ENCODE peak calls at places on chromosome 6, in five cellular contexts. One of them, this sample, is unnamed.

GRCh38 chr6:34341481-34341971 is 50.9 kb downstream of the NUDT3 start:
- DNase-seq in K562: no peak
- DNase-seq in GM12878: no peak
- DNase-seq in H1: no peak
- DNase-seq in HepG2: no peak
- DNase-seq in this sample: no peak

GRCh38 chr6:136547336-136547735 is 2.9 kb downstream of the MAP7 start:
- DNase-seq in GM12878: no peak
- DNase-seq in HepG2: no peak
- DNase-seq in K562: peak
- DNase-seq in H1: no peak
- DNase-seq in this sample: peak

GRCh38 chr6:123489589-123489988 is 147.2 kb downstream of the TRDN start:
- DNase-seq in GM12878: no peak
- DNase-seq in H1: no peak
- DNase-seq in HepG2: no peak
- DNase-seq in K562: no peak
- DNase-seq in this sample: no peak

GRCh38 chr6:153525998-153526397 is 394.9 kb upstream of the RGS17 start:
- DNase-seq in GM12878: no peak
- DNase-seq in HepG2: no peak
- DNase-seq in H1: no peak
- DNase-seq in K562: no peak
- DNase-seq in this sample: no peak

GRCh38 chr6:113595921-113596376 is 261.2 kb upstream of the MARCKS start:
- DNase-seq in GM12878: no peak
- DNase-seq in K562: no peak
- DNase-seq in HepG2: no peak
- DNase-seq in H1: no peak
- DNase-seq in this sample: no peak

GRCh38 chr6:34047913-34048867 is 97.7 kb downstream of the GRM4 start:
- DNase-seq in HepG2: no peak
- DNase-seq in GM12878: no peak
- DNase-seq in K562: no peak
- DNase-seq in H1: no peak
- DNase-seq in this sample: no peak

GRCh38 chr6:53347250-53347920 is 1.4 kb downstream of the ELOVL5 start:
- DNase-seq in HepG2: no peak
- DNase-seq in H1: no peak
- DNase-seq in GM12878: no peak
- DNase-seq in K562: peak
- DNase-seq in this sample: no peak

GRCh38 chr6:3808759-3809514 is 40.2 kb upstream of the FAM50B start:
- DNase-seq in H1: no peak
- DNase-seq in HepG2: peak
- DNase-seq in K562: no peak
- DNase-seq in GM12878: no peak
- DNase-seq in this sample: no peak

GRCh38 chr6:2970034-2970685 is 1.2 kb downstream of the SERPINB6 start:
- DNase-seq in HepG2: no peak
- DNase-seq in H1: no peak
- DNase-seq in GM12878: no peak
- DNase-seq in K562: peak
- DNase-seq in this sample: peak

GRCh38 chr6:40661726-40662125 is 74.6 kb upstream of the LRFN2 start:
- DNase-seq in K562: no peak
- DNase-seq in GM12878: no peak
- DNase-seq in H1: no peak
- DNase-seq in HepG2: no peak
- DNase-seq in this sample: no peak

GRCh38 chr6:33508935-33509926 is 54.9 kb downstream of the ZBTB9 start:
- DNase-seq in H1: peak
- DNase-seq in K562: peak
- DNase-seq in HepG2: no peak
- DNase-seq in GM12878: no peak
- DNase-seq in this sample: no peak

GRCh38 chr6:158322400-158322723 is 10.1 kb downstream of the TULP4 start:
- DNase-seq in GM12878: no peak
- DNase-seq in H1: no peak
- DNase-seq in K562: no peak
- DNase-seq in HepG2: no peak
- DNase-seq in this sample: no peak

GRCh38 chr6:2827112-2827511 is 14.6 kb downstream of the SERPINB1 start:
- DNase-seq in GM12878: no peak
- DNase-seq in H1: no peak
- DNase-seq in HepG2: no peak
- DNase-seq in K562: no peak
- DNase-seq in this sample: no peak

GRCh38 chr6:52213127-52213526 is 27.0 kb downstream of the IL17A start:
- DNase-seq in K562: no peak
- DNase-seq in HepG2: peak
- DNase-seq in GM12878: no peak
- DNase-seq in H1: no peak
- DNase-seq in this sample: no peak

GRCh38 chr6:63440057-63440456 is 120.3 kb upstream of the LGSN start:
- DNase-seq in H1: no peak
- DNase-seq in K562: no peak
- DNase-seq in GM12878: no peak
- DNase-seq in HepG2: no peak
- DNase-seq in this sample: no peak

GRCh38 chr6:63496388-63496804 is 75.9 kb upstream of the LOC128125822 start:
- DNase-seq in K562: no peak
- DNase-seq in GM12878: no peak
- DNase-seq in HepG2: peak
- DNase-seq in H1: no peak
- DNase-seq in this sample: no peak

GRCh38 chr6:34657307-34657978 is 39.1 kb downstream of the ILRUN start:
- DNase-seq in H1: no peak
- DNase-seq in GM12878: no peak
- DNase-seq in HepG2: peak
- DNase-seq in K562: peak
- DNase-seq in this sample: no peak

GRCh38 chr6:154127638-154128037 is 88.6 kb downstream of the OPRM1 start:
- DNase-seq in H1: no peak
- DNase-seq in K562: no peak
- DNase-seq in HepG2: no peak
- DNase-seq in GM12878: no peak
- DNase-seq in this sample: peak

GRCh38 chr6:35327349-35328027 is 14.9 kb upstream of the PPARD start:
- DNase-seq in H1: peak
- DNase-seq in K562: peak
- DNase-seq in HepG2: peak
- DNase-seq in GM12878: no peak
- DNase-seq in this sample: peak

GRCh38 chr6:89122625-89123024 is 4.8 kb upstream of the SRSF12 start:
- DNase-seq in HepG2: peak
- DNase-seq in GM12878: no peak
- DNase-seq in H1: no peak
- DNase-seq in K562: no peak
- DNase-seq in this sample: peak

GRCh38 chr6:15026832-15027231 is 219.0 kb upstream of the JARID2 start:
- DNase-seq in H1: no peak
- DNase-seq in K562: no peak
- DNase-seq in HepG2: peak
- DNase-seq in GM12878: no peak
- DNase-seq in this sample: peak

GRCh38 chr6:157116420-157116819 is 206.9 kb downstream of the TMEM242 start:
- DNase-seq in H1: no peak
- DNase-seq in HepG2: no peak
- DNase-seq in GM12878: no peak
- DNase-seq in K562: no peak
- DNase-seq in this sample: peak

GRCh38 chr6:161242779-161243693 is 30.8 kb downstream of the AGPAT4 start:
- DNase-seq in H1: peak
- DNase-seq in GM12878: no peak
- DNase-seq in K562: no peak
- DNase-seq in HepG2: no peak
- DNase-seq in this sample: no peak

GRCh38 chr6:1667012-1667804 is 57.5 kb downstream of the FOXC1 start:
- DNase-seq in GM12878: no peak
- DNase-seq in H1: no peak
- DNase-seq in K562: no peak
- DNase-seq in HepG2: no peak
- DNase-seq in this sample: peak

GRCh38 chr6:148565931-148566663 is 180.7 kb upstream of the UST start:
- DNase-seq in GM12878: no peak
- DNase-seq in HepG2: no peak
- DNase-seq in H1: no peak
- DNase-seq in K562: peak
- DNase-seq in this sample: no peak

GRCh38 chr6:147170269-147170668 is 33.9 kb upstream of the STXBP5 start:
- DNase-seq in H1: no peak
- DNase-seq in HepG2: no peak
- DNase-seq in GM12878: no peak
- DNase-seq in K562: no peak
- DNase-seq in this sample: no peak

GRCh38 chr6:156977527-156978291 is 200.5 kb downstream of the ARID1B start:
- DNase-seq in HepG2: no peak
- DNase-seq in H1: no peak
- DNase-seq in GM12878: no peak
- DNase-seq in K562: no peak
- DNase-seq in this sample: no peak

GRCh38 chr6:56235245-56235644 is 12.1 kb downstream of the COL21A1 start:
- DNase-seq in HepG2: no peak
- DNase-seq in K562: no peak
- DNase-seq in GM12878: no peak
- DNase-seq in H1: no peak
- DNase-seq in this sample: no peak

GRCh38 chr6:16583151-16583762 is 178.0 kb downstream of the ATXN1 start:
- DNase-seq in K562: no peak
- DNase-seq in HepG2: no peak
- DNase-seq in H1: no peak
- DNase-seq in GM12878: no peak
- DNase-seq in this sample: no peak
- TF ChIP-seq GABPA in K562: no peak
- TF ChIP-seq GABPA in HepG2: no peak
- TF ChIP-seq GABPA in H1: no peak
- TF ChIP-seq GABPA in GM12878: no peak
- TF ChIP-seq GABPA in this sample: no peak

GRCh38 chr6:6714498-6715360 is 126.2 kb downstream of the LY86 start:
- DNase-seq in GM12878: no peak
- DNase-seq in K562: no peak
- DNase-seq in HepG2: no peak
- DNase-seq in H1: no peak
- DNase-seq in this sample: no peak

GRCh38 chr6:6711832-6712231 is 123.3 kb downstream of the LY86 start:
- DNase-seq in H1: no peak
- DNase-seq in GM12878: peak
- DNase-seq in HepG2: no peak
- DNase-seq in K562: peak
- DNase-seq in this sample: no peak

GRCh38 chr6:6713660-6714446 is 125.3 kb downstream of the LY86 start:
- DNase-seq in GM12878: no peak
- DNase-seq in H1: no peak
- DNase-seq in HepG2: no peak
- DNase-seq in K562: no peak
- DNase-seq in this sample: peak

GRCh38 chr6:6712258-6712978 is 123.9 kb downstream of the LY86 start:
- DNase-seq in H1: no peak
- DNase-seq in GM12878: no peak
- DNase-seq in K562: peak
- DNase-seq in HepG2: peak
- DNase-seq in this sample: no peak

DNA sequence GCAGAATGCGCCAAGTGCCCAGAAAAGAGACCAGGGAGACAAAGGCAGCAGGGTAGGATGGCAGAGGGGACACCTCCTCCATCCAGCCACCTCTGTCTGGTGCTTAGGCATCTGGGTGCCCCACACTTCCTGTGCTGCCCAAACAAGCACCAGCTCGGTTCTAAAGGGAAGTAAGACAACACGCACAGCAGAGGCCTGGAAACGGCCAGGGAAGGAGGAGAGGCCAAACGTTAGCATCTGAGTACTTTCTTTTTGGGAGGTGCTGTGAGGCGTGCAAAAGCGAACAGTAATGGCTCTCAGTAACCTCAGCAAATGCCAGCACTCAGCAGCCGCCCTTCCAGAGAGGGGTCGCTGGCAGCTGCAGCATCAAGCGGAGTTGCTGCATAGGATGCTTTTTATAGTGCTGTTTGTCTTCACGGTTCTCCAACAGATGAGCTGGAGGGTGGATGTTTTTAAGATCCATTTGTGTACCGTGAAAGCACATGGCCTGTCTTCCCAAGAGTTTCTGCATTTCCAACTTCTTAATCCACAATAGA is 124.5 kb downstream of the LY86 start:
- DNase-seq in GM12878: no peak
- DNase-seq in H1: no peak
- DNase-seq in HepG2: no peak
- DNase-seq in K562: no peak
- DNase-seq in this sample: no peak
- H3K9ac ChIP-seq in GM12878: no peak
- H3K9ac ChIP-seq in H1: no peak
- H3K9ac ChIP-seq in HepG2: no peak
- H3K9ac ChIP-seq in K562: peak
- H3K9ac ChIP-seq in this sample: no peak

GRCh38 chr6:18410412-18410811 is 23.3 kb downstream of the RNF144B start:
- DNase-seq in GM12878: no peak
- DNase-seq in H1: no peak
- DNase-seq in HepG2: no peak
- DNase-seq in K562: no peak
- DNase-seq in this sample: no peak
- H3K27ac ChIP-seq in GM12878: no peak
- H3K27ac ChIP-seq in H1: no peak
- H3K27ac ChIP-seq in HepG2: no peak
- H3K27ac ChIP-seq in K562: no peak
- H3K27ac ChIP-seq in this sample: no peak

GRCh38 chr6:10465633-10466499 is 51.0 kb upstream of the TFAP2A start:
- DNase-seq in HepG2: peak
- DNase-seq in H1: peak
- DNase-seq in K562: peak
- DNase-seq in GM12878: no peak
- DNase-seq in this sample: peak
- TF ChIP-seq GABPA in HepG2: no peak
- TF ChIP-seq GABPA in H1: no peak
- TF ChIP-seq GABPA in K562: no peak
- TF ChIP-seq GABPA in GM12878: no peak
- TF ChIP-seq GABPA in this sample: no peak

GRCh38 chr6:13273202-13273930 is 55.0 kb downstream of the TBC1D7 start:
- DNase-seq in H1: no peak
- DNase-seq in K562: peak
- DNase-seq in GM12878: no peak
- DNase-seq in HepG2: no peak
- DNase-seq in this sample: no peak

GRCh38 chr6:13277231-13277630 is 51.1 kb downstream of the TBC1D7 start:
- DNase-seq in HepG2: no peak
- DNase-seq in K562: no peak
- DNase-seq in GM12878: no peak
- DNase-seq in H1: no peak
- DNase-seq in this sample: no peak

GRCh38 chr6:13273931-13274706 is 54.2 kb downstream of the TBC1D7 start:
- DNase-seq in K562: peak
- DNase-seq in H1: no peak
- DNase-seq in HepG2: no peak
- DNase-seq in GM12878: peak
- DNase-seq in this sample: no peak

GRCh38 chr6:13275435-13275989 is 52.8 kb downstream of the TBC1D7 start:
- DNase-seq in GM12878: no peak
- DNase-seq in K562: peak
- DNase-seq in HepG2: no peak
- DNase-seq in H1: no peak
- DNase-seq in this sample: no peak

GRCh38 chr6:13274707-13275434 is 53.5 kb downstream of the TBC1D7 start:
- DNase-seq in HepG2: no peak
- DNase-seq in GM12878: no peak
- DNase-seq in H1: no peak
- DNase-seq in K562: peak
- DNase-seq in this sample: no peak
- H3K9ac ChIP-seq in HepG2: no peak
- H3K9ac ChIP-seq in GM12878: peak
- H3K9ac ChIP-seq in H1: no peak
- H3K9ac ChIP-seq in K562: peak
- H3K9ac ChIP-seq in this sample: no peak